ENCODE peak calls at places on chromosomes 11 and 22, in four cellular contexts. D is esophagus muscularis mucosa, M is transverse colon, F is body of pancreas. H is an unnamed sample.

GRCh38 chr22:26798433-26799065 is 141.2 kb downstream of the MIAT start:
- DNase-seq in D (no peak), M (peak), F (no peak), H (no peak)

GRCh38 chr22:26429458-26430238 is 588 bp downstream of the ASPHD2 start:
- DNase-seq in D (no peak), F (no peak), M (no peak), H (no peak)

GRCh38 chr11:61002598-61002997 is 31.1 kb downstream of the CD6 start:
- DNase-seq in D (no peak), F (no peak), M (no peak), H (no peak)

GRCh38 chr11:10651579-10652361 is 41.8 kb downstream of the IRAG1 start:
- DNase-seq in F (no peak), M (no peak), D (no peak), H (no peak)

GRCh38 chr11:130023204-130023603 is 20.6 kb upstream of the PRDM10 start:
- DNase-seq in F (no peak), M (no peak), D (no peak), H (no peak)

GRCh38 chr22:34842630-34843029 is 223.3 kb upstream of the ISX start:
- DNase-seq in F (no peak), D (no peak), M (no peak), H (no peak)

GRCh38 chr11:34860034-34860433 is 56.1 kb downstream of the APIP start:
- DNase-seq in D (no peak), F (no peak), M (no peak), H (no peak)

GRCh38 chr22:27620367-27621154 is 181.0 kb downstream of the MN1 start:
- DNase-seq in D (no peak), M (no peak), F (no peak), H (no peak)

DNA sequence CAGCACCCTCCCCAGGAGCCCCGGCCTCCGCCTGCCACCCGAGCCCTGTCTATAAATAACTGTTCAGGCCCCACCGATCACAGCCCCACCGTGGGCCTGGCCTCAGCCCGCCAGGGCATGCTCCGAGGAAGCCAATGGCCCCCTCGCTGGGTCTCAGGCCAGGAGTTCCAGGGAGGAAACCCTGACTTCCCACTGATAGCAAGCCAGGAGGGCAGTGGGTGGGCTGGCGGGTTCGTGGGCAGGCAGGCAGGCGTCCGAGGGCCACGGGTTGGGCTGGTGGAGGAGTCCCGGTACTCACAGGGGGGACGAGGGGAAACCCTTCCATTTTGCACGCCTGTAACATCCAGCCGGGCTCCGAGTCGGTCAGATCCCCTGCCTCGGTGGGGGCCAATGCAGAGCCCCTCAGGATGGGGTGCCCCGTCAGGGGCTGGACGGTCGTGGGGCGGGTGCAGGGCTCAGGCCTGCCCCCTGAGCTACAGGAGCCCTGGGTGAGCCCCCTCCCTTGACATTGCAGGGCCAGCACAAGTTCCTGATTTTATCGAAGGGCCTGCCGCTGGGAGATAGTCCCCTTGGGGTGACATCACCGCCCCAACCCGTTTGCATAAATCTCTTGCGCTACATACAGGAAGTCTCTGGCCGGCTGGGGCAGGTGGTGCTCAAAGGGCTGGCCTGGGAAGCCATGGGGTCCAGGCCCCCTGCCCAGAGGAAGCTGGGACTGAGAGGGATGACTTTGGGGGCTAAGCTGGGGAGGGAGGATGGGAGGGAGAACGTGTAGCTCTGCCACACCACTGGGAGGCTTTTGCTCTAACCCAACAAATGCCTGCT is at the start of gene SPI1:
- DNase-seq in F (no peak), D (no peak), M (peak), H (peak)
- TF ChIP-seq POLR2A in F (no peak), D (no peak), M (peak), H (peak)

DNA sequence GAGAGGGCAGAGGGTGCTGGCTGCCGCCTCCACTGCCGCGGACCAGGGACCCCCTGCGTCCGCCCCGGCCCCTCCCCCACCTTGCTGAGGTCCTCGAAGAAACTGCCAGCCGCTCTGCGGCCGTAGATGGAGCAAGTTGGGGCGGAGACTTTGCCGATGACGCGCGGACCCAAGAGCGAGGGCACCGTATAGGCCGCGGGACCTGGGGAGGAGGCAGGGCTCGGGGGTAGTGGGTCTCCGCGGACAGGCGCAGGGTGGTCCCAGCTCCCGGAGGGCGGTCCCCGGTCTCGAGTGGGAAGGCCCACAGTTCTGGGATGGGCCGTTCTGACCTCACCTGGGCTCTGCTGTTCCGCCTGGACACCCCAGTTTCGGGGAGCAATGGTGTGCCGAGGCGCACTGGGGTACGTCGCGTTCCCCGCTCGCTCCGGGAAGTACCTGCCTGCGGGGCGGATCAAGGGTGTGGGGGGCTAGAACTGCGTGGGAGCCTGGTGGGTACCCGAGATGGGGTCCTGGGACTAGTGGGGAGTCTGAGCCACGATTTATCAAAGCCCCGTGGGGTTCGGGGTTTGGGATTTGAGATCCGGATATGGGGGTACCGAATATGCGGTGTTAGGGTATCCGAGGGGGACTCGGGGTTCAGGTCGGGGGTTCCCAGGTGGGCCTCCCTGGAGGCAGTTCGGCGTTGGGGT is 1.2 kb upstream of the TYMP start:
- DNase-seq in F (peak), D (no peak), M (peak), H (peak)
- TF ChIP-seq POLR2A in F (no peak), D (peak), M (peak), H (peak)

GRCh38 chr11:8693010-8693551 is 10.5 kb downstream of the RPL27A start:
- DNase-seq in F (no peak), M (no peak), D (no peak), H (no peak)
- TF ChIP-seq POLR2A in F (no peak), M (no peak), D (no peak), H (no peak)

DNA sequence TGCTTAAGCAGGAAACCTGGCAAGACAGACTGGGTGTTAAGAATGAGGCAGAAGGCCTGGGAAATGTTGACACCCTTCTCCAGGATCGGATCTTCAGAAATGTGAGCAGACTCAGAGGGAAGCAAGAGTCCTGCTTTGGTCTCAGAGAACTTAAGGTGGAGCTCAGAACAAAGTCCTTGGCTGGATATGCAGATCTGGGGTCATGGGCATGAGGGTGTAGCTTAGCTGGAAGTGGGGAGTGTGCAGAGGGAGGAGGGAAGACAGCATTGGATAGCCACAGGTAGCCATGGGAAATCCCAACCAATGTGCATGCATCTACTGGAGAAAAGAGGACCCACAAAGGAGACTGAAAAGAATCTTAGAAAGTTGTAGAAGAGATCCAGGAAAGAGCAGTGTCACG is 58.6 kb upstream of the CDON start:
- DNase-seq in M (no peak), D (no peak), F (no peak), H (no peak)
- TF ChIP-seq POLR2A in M (no peak), D (no peak), F (no peak), H (no peak)

GRCh38 chr22:50184004-50184461 is 1.7 kb upstream of the TRABD start:
- DNase-seq in F (peak), D (peak), M (peak), H (no peak)

GRCh38 chr22:50179937-50180726 is 5.6 kb upstream of the TRABD start:
- DNase-seq in F (no peak), M (peak), D (no peak), H (no peak)

GRCh38 chr22:50180727-50181521 is 4.8 kb upstream of the TRABD start:
- DNase-seq in F (peak), M (no peak), D (no peak), H (no peak)

GRCh38 chr22:50183141-50183971 is 2.4 kb upstream of the TRABD start:
- DNase-seq in D (no peak), F (peak), M (no peak), H (no peak)

DNA sequence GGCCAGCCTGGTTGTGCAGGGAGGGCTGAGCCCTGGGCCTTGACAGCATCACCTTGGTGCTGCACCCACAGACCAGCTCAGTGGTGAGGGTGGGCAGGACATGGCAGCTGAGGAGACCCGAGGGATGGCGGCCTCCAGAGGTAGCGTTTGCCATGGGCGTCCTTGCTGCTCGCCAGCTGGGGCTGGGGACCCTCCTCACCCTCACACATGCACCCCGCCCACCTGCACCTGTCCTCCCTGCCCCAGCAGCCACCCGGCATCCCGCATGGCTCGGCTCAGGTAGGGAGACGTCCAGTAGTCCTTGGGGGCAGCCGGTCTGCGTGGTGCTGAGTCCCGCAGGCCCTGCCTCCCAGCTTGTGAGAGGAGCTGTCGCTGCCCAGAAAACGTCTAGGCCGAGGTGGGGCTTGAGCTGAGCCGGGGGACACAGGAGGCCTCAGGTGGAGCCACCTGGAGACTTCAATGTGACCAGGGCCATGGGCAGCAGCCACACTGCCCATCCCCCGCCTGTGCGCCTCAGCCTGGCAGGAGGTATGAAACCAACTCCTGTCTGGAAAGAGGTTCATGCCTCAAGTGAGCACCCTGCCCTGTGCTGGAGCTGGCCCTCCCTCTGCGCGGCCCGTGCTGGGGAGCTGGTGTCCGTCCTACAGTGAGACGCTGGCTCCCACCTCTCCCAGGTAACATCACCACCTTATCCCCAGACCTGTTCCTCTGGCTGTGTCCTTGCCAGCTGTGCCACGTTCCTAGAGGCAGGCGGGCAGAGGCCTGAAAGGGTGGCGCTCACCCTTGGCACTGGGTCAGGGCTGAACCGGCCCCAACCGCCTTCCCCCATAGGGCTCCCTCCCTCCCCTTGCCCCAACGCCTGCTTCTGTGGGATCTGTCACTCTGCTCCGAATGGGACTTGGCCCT is 3.3 kb upstream of the TRABD start:
- DNase-seq in M (peak), D (no peak), F (peak), H (no peak)
- TF ChIP-seq POLR2A in M (no peak), D (no peak), F (no peak), H (no peak)